ENCODE peak calls at places on chromosome 20, in nine cellular contexts. One of them, this sample, is unnamed.

GRCh38 chr20:6311841-6312655 is 189.2 kb upstream of the FERMT1 start:
- DNase-seq in breast epithelium: no peak
- DNase-seq in choroid plexus epithelial cell: no peak
- DNase-seq in Peyer's patch: no peak
- DNase-seq in epithelial cell of esophagus: peak; percentile 92
- DNase-seq in A549: no peak
- DNase-seq in tibial artery: no peak
- DNase-seq in cardiac fibroblast: no peak
- DNase-seq in testis: no peak
- DNase-seq in this sample: no peak

GRCh38 chr20:40017765-40018164 is 671.3 kb downstream of the MAFB start:
- DNase-seq in epithelial cell of esophagus: no peak
- DNase-seq in tibial artery: no peak
- DNase-seq in breast epithelium: no peak
- DNase-seq in A549: no peak
- DNase-seq in Peyer's patch: no peak
- DNase-seq in cardiac fibroblast: no peak
- DNase-seq in testis: no peak
- DNase-seq in choroid plexus epithelial cell: no peak
- DNase-seq in this sample: no peak

GRCh38 chr20:39897058-39897457 is 792.0 kb downstream of the MAFB start:
- DNase-seq in choroid plexus epithelial cell: peak; percentile 84
- DNase-seq in Peyer's patch: no peak
- DNase-seq in testis: no peak
- DNase-seq in breast epithelium: no peak
- DNase-seq in A549: no peak
- DNase-seq in tibial artery: no peak
- DNase-seq in cardiac fibroblast: no peak
- DNase-seq in epithelial cell of esophagus: peak; percentile 74
- DNase-seq in this sample: no peak

GRCh38 chr20:8454137-8454712 is 322.2 kb downstream of the PLCB1 start:
- DNase-seq in choroid plexus epithelial cell: peak; percentile 92
- DNase-seq in Peyer's patch: no peak
- DNase-seq in epithelial cell of esophagus: peak; percentile 52
- DNase-seq in cardiac fibroblast: peak; percentile 88
- DNase-seq in testis: peak; percentile 22
- DNase-seq in breast epithelium: no peak
- DNase-seq in tibial artery: no peak
- DNase-seq in A549: peak; percentile 10
- DNase-seq in this sample: no peak

GRCh38 chr20:41307021-41307420 is 10.5 kb downstream of the ZHX3 start:
- DNase-seq in choroid plexus epithelial cell: no peak
- DNase-seq in epithelial cell of esophagus: no peak
- DNase-seq in cardiac fibroblast: no peak
- DNase-seq in breast epithelium: no peak
- DNase-seq in tibial artery: no peak
- DNase-seq in Peyer's patch: no peak
- DNase-seq in testis: no peak
- DNase-seq in A549: no peak
- DNase-seq in this sample: no peak

GRCh38 chr20:19026901-19027644 is 185.4 kb upstream of the SLC24A3 start:
- DNase-seq in Peyer's patch: no peak
- DNase-seq in cardiac fibroblast: no peak
- DNase-seq in testis: no peak
- DNase-seq in choroid plexus epithelial cell: no peak
- DNase-seq in tibial artery: no peak
- DNase-seq in breast epithelium: no peak
- DNase-seq in A549: no peak
- DNase-seq in epithelial cell of esophagus: no peak
- DNase-seq in this sample: no peak

GRCh38 chr20:4876301-4876700 is 125.0 kb downstream of the SLC23A2 start:
- DNase-seq in breast epithelium: no peak
- DNase-seq in cardiac fibroblast: no peak
- DNase-seq in A549: no peak
- DNase-seq in Peyer's patch: no peak
- DNase-seq in testis: no peak
- DNase-seq in choroid plexus epithelial cell: no peak
- DNase-seq in epithelial cell of esophagus: no peak
- DNase-seq in tibial artery: no peak
- DNase-seq in this sample: no peak

GRCh38 chr20:1793821-1794220 is 101.4 kb upstream of the SIRPA start:
- DNase-seq in Peyer's patch: no peak
- DNase-seq in A549: no peak
- DNase-seq in choroid plexus epithelial cell: no peak
- DNase-seq in cardiac fibroblast: no peak
- DNase-seq in epithelial cell of esophagus: no peak
- DNase-seq in tibial artery: no peak
- DNase-seq in breast epithelium: no peak
- DNase-seq in testis: no peak
- DNase-seq in this sample: no peak

DNA sequence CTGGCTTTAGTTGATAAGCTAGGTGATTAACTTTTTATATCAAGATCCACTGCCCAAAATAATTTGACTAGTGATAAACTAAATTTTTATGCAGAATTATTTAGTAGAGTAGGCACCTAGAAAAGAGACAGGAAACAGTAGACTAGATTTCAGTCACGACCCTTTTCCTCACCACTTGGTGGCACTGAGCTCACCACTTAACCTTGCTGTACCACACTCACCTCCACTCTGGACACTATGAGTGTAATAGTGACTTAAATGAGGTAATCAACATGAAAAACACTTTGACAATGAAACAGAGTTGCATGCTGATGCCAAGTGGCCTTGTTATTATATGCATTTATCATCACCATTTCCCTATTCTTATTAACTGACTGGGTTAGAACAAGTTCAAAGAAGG is 730.4 kb downstream of the KIF16B start:
- DNase-seq in breast epithelium: no peak
- DNase-seq in choroid plexus epithelial cell: no peak
- DNase-seq in Peyer's patch: no peak
- DNase-seq in tibial artery: no peak
- DNase-seq in testis: no peak
- DNase-seq in epithelial cell of esophagus: no peak
- DNase-seq in cardiac fibroblast: no peak
- DNase-seq in A549: no peak
- DNase-seq in this sample: no peak
- TF ChIP-seq CTCF in breast epithelium: no peak
- TF ChIP-seq CTCF in choroid plexus epithelial cell: no peak
- TF ChIP-seq CTCF in Peyer's patch: no peak
- TF ChIP-seq CTCF in tibial artery: no peak
- TF ChIP-seq CTCF in testis: no peak
- TF ChIP-seq CTCF in epithelial cell of esophagus: no peak
- TF ChIP-seq CTCF in cardiac fibroblast: no peak
- TF ChIP-seq CTCF in A549: no peak
- TF ChIP-seq CTCF in this sample: peak; percentile 33

DNA sequence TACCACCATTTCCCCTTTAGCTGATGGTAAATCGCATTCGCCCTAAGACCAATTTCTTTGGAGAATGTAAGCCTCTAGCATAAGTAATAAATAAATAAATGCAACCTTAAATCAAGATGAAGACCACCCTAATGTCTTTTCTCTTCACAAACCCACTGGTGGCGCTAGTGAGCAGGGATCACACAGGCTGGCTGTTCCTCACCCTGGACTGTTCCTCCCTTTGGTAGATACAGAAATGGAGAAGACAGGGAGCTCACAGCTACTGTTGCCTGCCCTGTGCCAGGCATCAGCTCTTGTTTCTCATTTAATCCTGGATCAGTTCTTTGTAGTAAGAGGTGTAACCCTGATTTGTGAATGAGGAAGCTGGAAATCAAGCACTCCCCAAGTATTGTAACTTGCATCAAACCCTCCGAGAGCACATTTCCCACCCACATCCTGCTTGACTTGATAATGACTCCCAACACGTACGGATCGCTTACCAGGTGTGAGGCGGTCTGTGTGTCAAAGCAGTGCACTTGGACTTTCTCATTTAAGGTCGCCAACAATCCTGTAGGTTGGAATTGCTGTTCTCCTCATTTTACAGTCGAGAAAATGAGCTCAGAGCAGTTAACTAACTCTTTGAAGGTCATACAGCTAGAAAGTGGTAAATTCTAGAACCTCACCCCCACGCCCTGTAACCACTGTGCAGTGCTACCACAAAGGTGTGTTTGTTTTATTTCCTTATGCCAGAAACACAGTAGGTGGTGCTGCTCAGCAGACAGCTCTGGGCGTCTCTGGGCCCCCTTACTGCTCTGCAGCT is 236.2 kb downstream of the TSHZ2 start:
- DNase-seq in epithelial cell of esophagus: no peak
- DNase-seq in A549: no peak
- DNase-seq in cardiac fibroblast: no peak
- DNase-seq in Peyer's patch: no peak
- DNase-seq in choroid plexus epithelial cell: no peak
- DNase-seq in tibial artery: no peak
- DNase-seq in testis: no peak
- DNase-seq in breast epithelium: no peak
- DNase-seq in this sample: no peak
- TF ChIP-seq CTCF in epithelial cell of esophagus: no peak
- TF ChIP-seq CTCF in A549: no peak
- TF ChIP-seq CTCF in cardiac fibroblast: no peak
- TF ChIP-seq CTCF in Peyer's patch: no peak
- TF ChIP-seq CTCF in choroid plexus epithelial cell: no peak
- TF ChIP-seq CTCF in tibial artery: no peak
- TF ChIP-seq CTCF in testis: no peak
- TF ChIP-seq CTCF in breast epithelium: no peak
- TF ChIP-seq CTCF in this sample: peak; percentile 18

GRCh38 chr20:36215778-36216177 is 20.5 kb upstream of the AAR2 start:
- DNase-seq in epithelial cell of esophagus: no peak
- DNase-seq in Peyer's patch: no peak
- DNase-seq in tibial artery: no peak
- DNase-seq in choroid plexus epithelial cell: no peak
- DNase-seq in testis: no peak
- DNase-seq in cardiac fibroblast: no peak
- DNase-seq in breast epithelium: no peak
- DNase-seq in A549: no peak
- DNase-seq in this sample: no peak

GRCh38 chr20:36213362-36213761 is 22.9 kb upstream of the AAR2 start:
- DNase-seq in choroid plexus epithelial cell: no peak
- DNase-seq in A549: no peak
- DNase-seq in cardiac fibroblast: no peak
- DNase-seq in testis: no peak
- DNase-seq in tibial artery: no peak
- DNase-seq in Peyer's patch: no peak
- DNase-seq in epithelial cell of esophagus: no peak
- DNase-seq in breast epithelium: no peak
- DNase-seq in this sample: no peak

GRCh38 chr20:36217226-36217625 is 19.1 kb upstream of the AAR2 start:
- DNase-seq in epithelial cell of esophagus: peak; percentile 20
- DNase-seq in breast epithelium: no peak
- DNase-seq in A549: peak; percentile 78
- DNase-seq in tibial artery: no peak
- DNase-seq in Peyer's patch: no peak
- DNase-seq in testis: no peak
- DNase-seq in choroid plexus epithelial cell: no peak
- DNase-seq in cardiac fibroblast: no peak
- DNase-seq in this sample: no peak

GRCh38 chr20:36216314-36217025 is 19.8 kb upstream of the AAR2 start:
- DNase-seq in cardiac fibroblast: no peak
- DNase-seq in Peyer's patch: no peak
- DNase-seq in tibial artery: no peak
- DNase-seq in choroid plexus epithelial cell: no peak
- DNase-seq in epithelial cell of esophagus: no peak
- DNase-seq in testis: no peak
- DNase-seq in A549: no peak
- DNase-seq in breast epithelium: no peak
- DNase-seq in this sample: no peak

DNA sequence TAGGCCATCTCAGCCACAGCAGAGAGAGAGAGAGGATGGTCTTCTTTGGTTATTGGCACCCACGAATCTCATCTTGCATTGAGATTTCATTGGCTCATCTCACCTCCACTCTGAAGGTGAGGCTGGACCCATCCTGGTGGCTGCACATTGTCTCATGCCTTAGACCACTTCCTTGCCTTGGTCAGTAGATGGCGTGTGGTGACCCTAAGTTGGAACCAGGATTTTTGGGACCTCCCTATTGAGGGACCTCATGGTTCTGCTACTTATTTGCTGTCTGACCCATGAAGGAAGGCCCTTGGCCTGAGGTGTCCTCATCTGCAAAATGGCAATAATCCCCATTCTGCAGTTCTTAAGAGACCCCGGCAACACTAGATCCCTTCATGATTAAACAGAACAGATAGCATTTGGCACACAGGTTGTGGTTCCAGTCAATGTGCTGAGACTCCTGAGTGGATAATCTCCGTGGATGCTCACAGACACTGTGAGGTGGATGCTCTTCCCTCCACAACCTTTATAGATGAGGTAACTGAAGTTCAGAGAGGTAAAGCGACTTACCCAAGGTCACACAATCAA is 21.5 kb upstream of the AAR2 start:
- DNase-seq in cardiac fibroblast: peak; percentile 49
- DNase-seq in A549: peak; percentile 54
- DNase-seq in tibial artery: no peak
- DNase-seq in testis: peak; percentile 21
- DNase-seq in choroid plexus epithelial cell: peak; percentile 62
- DNase-seq in epithelial cell of esophagus: peak; percentile 50
- DNase-seq in breast epithelium: no peak
- DNase-seq in Peyer's patch: no peak
- DNase-seq in this sample: no peak
- TF ChIP-seq CTCF in cardiac fibroblast: peak; percentile 64
- TF ChIP-seq CTCF in A549: peak; percentile 56
- TF ChIP-seq CTCF in tibial artery: no peak
- TF ChIP-seq CTCF in testis: peak; percentile 42
- TF ChIP-seq CTCF in choroid plexus epithelial cell: peak; percentile 83
- TF ChIP-seq CTCF in epithelial cell of esophagus: peak; percentile 78
- TF ChIP-seq CTCF in breast epithelium: no peak
- TF ChIP-seq CTCF in Peyer's patch: no peak
- TF ChIP-seq CTCF in this sample: peak; percentile 59

GRCh38 chr20:38114353-38114791 is 50.7 kb downstream of the TGM2 start:
- DNase-seq in Peyer's patch: peak; percentile 2
- DNase-seq in testis: peak; percentile 8
- DNase-seq in tibial artery: no peak
- DNase-seq in epithelial cell of esophagus: peak; percentile 51
- DNase-seq in breast epithelium: no peak
- DNase-seq in A549: no peak
- DNase-seq in cardiac fibroblast: peak; percentile 46
- DNase-seq in choroid plexus epithelial cell: peak; percentile 83
- DNase-seq in this sample: no peak

GRCh38 chr20:38112249-38112942 is 52.7 kb downstream of the TGM2 start:
- DNase-seq in Peyer's patch: no peak
- DNase-seq in breast epithelium: peak; percentile 9
- DNase-seq in testis: no peak
- DNase-seq in A549: no peak
- DNase-seq in tibial artery: no peak
- DNase-seq in cardiac fibroblast: no peak
- DNase-seq in epithelial cell of esophagus: no peak
- DNase-seq in choroid plexus epithelial cell: no peak
- DNase-seq in this sample: no peak

GRCh38 chr20:38112943-38113294 is 52.2 kb downstream of the TGM2 start:
- DNase-seq in cardiac fibroblast: no peak
- DNase-seq in Peyer's patch: peak; percentile 9
- DNase-seq in epithelial cell of esophagus: no peak
- DNase-seq in testis: peak; percentile 2
- DNase-seq in breast epithelium: no peak
- DNase-seq in tibial artery: no peak
- DNase-seq in A549: no peak
- DNase-seq in choroid plexus epithelial cell: no peak
- DNase-seq in this sample: no peak

GRCh38 chr20:38115205-38115604 is 49.9 kb downstream of the TGM2 start:
- DNase-seq in tibial artery: no peak
- DNase-seq in testis: peak; percentile 3
- DNase-seq in breast epithelium: no peak
- DNase-seq in choroid plexus epithelial cell: no peak
- DNase-seq in epithelial cell of esophagus: no peak
- DNase-seq in Peyer's patch: peak; percentile 16
- DNase-seq in cardiac fibroblast: no peak
- DNase-seq in A549: no peak
- DNase-seq in this sample: no peak

GRCh38 chr20:38113401-38114325 is 51.4 kb downstream of the TGM2 start:
- DNase-seq in cardiac fibroblast: no peak
- DNase-seq in breast epithelium: no peak
- DNase-seq in testis: peak; percentile 12
- DNase-seq in Peyer's patch: peak; percentile 15
- DNase-seq in epithelial cell of esophagus: peak; percentile 17
- DNase-seq in tibial artery: no peak
- DNase-seq in choroid plexus epithelial cell: peak; percentile 63
- DNase-seq in A549: no peak
- DNase-seq in this sample: no peak
- TF ChIP-seq CTCF in cardiac fibroblast: no peak
- TF ChIP-seq CTCF in breast epithelium: no peak
- TF ChIP-seq CTCF in testis: no peak
- TF ChIP-seq CTCF in Peyer's patch: no peak
- TF ChIP-seq CTCF in epithelial cell of esophagus: no peak
- TF ChIP-seq CTCF in tibial artery: no peak
- TF ChIP-seq CTCF in choroid plexus epithelial cell: peak; percentile 58
- TF ChIP-seq CTCF in A549: peak; percentile 35
- TF ChIP-seq CTCF in this sample: peak; percentile 16